ENCODE peak calls at places on chromosome 4, in five cellular contexts. A is GM12878, Y is B cell, N is GM12865, V is pons. F is an unnamed sample.

GRCh38 chr4:161601011-161601410 is 562.8 kb downstream of the FSTL5 start:
- DNase-seq in A (no peak), Y (no peak), N (no peak), V (no peak), F (no peak)

GRCh38 chr4:95529941-95530340 is 18.8 kb downstream of the UNC5C start:
- DNase-seq in A (no peak), Y (no peak), N (no peak), V (no peak), F (no peak)

GRCh38 chr4:145808021-145808650 is 128.2 kb downstream of the C4orf51 start:
- DNase-seq in A (peak), Y (no peak), N (peak), V (no peak), F (no peak)

GRCh38 chr4:2761035-2761923 is 5.1 kb upstream of the TNIP2 start:
- DNase-seq in A (no peak), Y (no peak), N (no peak), V (no peak), F (no peak)

GRCh38 chr4:13483142-13484044 is 747 bp downstream of the RAB28 start:
- DNase-seq in A (no peak), Y (peak), N (peak), V (peak), F (peak)

GRCh38 chr4:81555489-81555888 is 83.8 kb upstream of the RASGEF1B start:
- DNase-seq in A (no peak), Y (no peak), N (no peak), V (no peak), F (no peak)

GRCh38 chr4:6262847-6263487 is 6.7 kb upstream of the WFS1 start:
- DNase-seq in A (no peak), Y (no peak), N (no peak), V (no peak), F (no peak)

GRCh38 chr4:113026556-113026955 is 22.9 kb upstream of the ANK2 start:
- DNase-seq in A (no peak), Y (no peak), N (no peak), V (no peak), F (no peak)

GRCh38 chr4:100170986-100171385 is 19.3 kb downstream of the DDIT4L start:
- DNase-seq in A (no peak), Y (no peak), N (no peak), V (no peak), F (no peak)

GRCh38 chr4:85209161-85209560 is 242.7 kb upstream of the WDFY3 start:
- DNase-seq in A (no peak), Y (no peak), N (no peak), V (no peak), F (no peak)

GRCh38 chr4:64271601-64272081 is 137.6 kb downstream of the TECRL start:
- DNase-seq in A (no peak), Y (no peak), N (peak), V (no peak), F (peak)

GRCh38 chr4:52594961-52595360 is 64.1 kb downstream of the USP46 start:
- DNase-seq in A (no peak), Y (no peak), N (no peak), V (no peak), F (no peak)

GRCh38 chr4:8891646-8892555 is 20.3 kb upstream of the HMX1 start:
- DNase-seq in A (peak), Y (no peak), N (no peak), V (no peak), F (no peak)

GRCh38 chr4:98519268-98519993 is 139.0 kb downstream of the TSPAN5 start:
- DNase-seq in A (no peak), Y (no peak), N (no peak), V (no peak), F (no peak)

GRCh38 chr4:184250795-184251679 is 33.4 kb upstream of the ENPP6 start:
- DNase-seq in A (no peak), Y (peak), N (peak), V (peak), F (peak)

GRCh38 chr4:17708992-17709759 is 72.2 kb downstream of the FAM184B start:
- DNase-seq in A (no peak), Y (no peak), N (no peak), V (no peak), F (no peak)

GRCh38 chr4:26792639-26793038 is 68.0 kb upstream of the STIM2 start:
- DNase-seq in A (no peak), Y (no peak), N (no peak), V (no peak), F (no peak)

GRCh38 chr4:123849495-123849894 is 452.9 kb downstream of the SPRY1 start:
- DNase-seq in A (no peak), Y (no peak), N (no peak), V (no peak), F (no peak)

GRCh38 chr4:124499266-124499665 is 213.3 kb downstream of the ANKRD50 start:
- DNase-seq in A (no peak), Y (no peak), N (no peak), V (no peak), F (no peak)

GRCh38 chr4:108043536-108043935 is 53.8 kb downstream of the HADH start:
- DNase-seq in A (no peak), Y (no peak), N (no peak), V (no peak), F (no peak)

GRCh38 chr4:20422398-20422797 is 170.7 kb downstream of the SLIT2 start:
- DNase-seq in A (no peak), Y (no peak), N (peak), V (peak), F (peak)

GRCh38 chr4:24472514-24473308 is 111.6 kb downstream of the DHX15 start:
- DNase-seq in A (no peak), Y (peak), N (peak), V (peak), F (peak)

GRCh38 chr4:86961605-86962295 is 26.9 kb downstream of the AFF1 start:
- DNase-seq in A (peak), Y (peak), N (peak), V (no peak), F (no peak)

GRCh38 chr4:159400782-159401712 is 298.2 kb downstream of the RAPGEF2 start:
- DNase-seq in A (no peak), Y (no peak), N (no peak), V (no peak), F (no peak)

GRCh38 chr4:24413311-24413784 is 171.0 kb downstream of the DHX15 start:
- DNase-seq in A (no peak), Y (no peak), N (no peak), V (no peak), F (no peak)

GRCh38 chr4:153560918-153561317 is 94.8 kb downstream of the TMEM131L start:
- DNase-seq in A (peak), Y (no peak), N (peak), V (no peak), F (no peak)

GRCh38 chr4:80619070-80619674 is 283.6 kb downstream of the CFAP299 start:
- DNase-seq in A (no peak), Y (no peak), N (peak), V (no peak), F (no peak)

GRCh38 chr4:80266902-80267380 is 477 bp downstream of the FGF5 start:
- DNase-seq in A (no peak), Y (no peak), N (no peak), V (no peak), F (peak)

GRCh38 chr4:37675587-37676290 is 10.4 kb downstream of the RELL1 start:
- DNase-seq in A (peak), Y (peak), N (peak), V (no peak), F (no peak)

F was measured in G401.